ENCODE peak calls at places on chromosomes 2 and 18, in six cellular contexts. S is neural progenitor cell, O is GM12878, Y is PC-3, Q is IMR-90, G is SK-N-SH. N is an unnamed sample.

GRCh38 chr2:189791338-189792042 is 7.2 kb downstream of the PMS1 start:
- DNase-seq in S (no peak), O (no peak), Y (no peak), Q (no peak), G (no peak), N (no peak)

GRCh38 chr18:7464245-7464966 is 102.7 kb upstream of the PTPRM start:
- DNase-seq in S (no peak), O (no peak), Y (peak; percentile 7), Q (no peak), G (no peak), N (no peak)

GRCh38 chr2:190468814-190469569 is 60.8 kb downstream of the MFSD6 start:
- DNase-seq in S (no peak), O (no peak), Y (peak; percentile 98), Q (peak; percentile 99), G (peak; percentile 67), N (peak; percentile 97)

GRCh38 chr2:33395660-33396249 is 80.7 kb upstream of the RASGRP3 start:
- DNase-seq in S (peak; percentile 23), O (no peak), Y (peak; percentile 77), Q (peak; percentile 59), G (peak; percentile 50), N (peak; percentile 64)

GRCh38 chr18:62264984-62265383 is 60.1 kb upstream of the TNFRSF11A start:
- DNase-seq in S (no peak), O (no peak), Y (no peak), Q (no peak), G (no peak), N (no peak)

GRCh38 chr18:44744206-44745180 is 63.8 kb downstream of the SETBP1 start:
- DNase-seq in S (peak; percentile 90), O (no peak), Y (no peak), Q (no peak), G (peak; percentile 84), N (no peak)

GRCh38 chr2:149562304-149562703 is 25.3 kb downstream of the MMADHC start:
- DNase-seq in S (no peak), O (no peak), Y (peak; percentile 80), Q (peak; percentile 59), G (peak; percentile 3), N (peak; percentile 67)

GRCh38 chr18:74512321-74513053 is 16.3 kb downstream of the CNDP2 start:
- DNase-seq in S (no peak), O (no peak), Y (no peak), Q (no peak), G (no peak), N (no peak)

GRCh38 chr2:20509766-20510490 is 63.1 kb downstream of the RHOB start:
- DNase-seq in S (peak; percentile 87), O (no peak), Y (no peak), Q (peak; percentile 49), G (no peak), N (peak; percentile 53)

GRCh38 chr2:157185828-157186227 is 71.7 kb upstream of the GALNT5 start:
- DNase-seq in S (no peak), O (no peak), Y (peak; percentile 40), Q (peak; percentile 74), G (no peak), N (peak; percentile 48)

GRCh38 chr2:8754056-8754790 is 72.4 kb downstream of the ID2 start:
- DNase-seq in S (no peak), O (no peak), Y (no peak), Q (peak; percentile 17), G (peak; percentile 55), N (peak; percentile 45)

GRCh38 chr18:28767201-28767600 is 590.3 kb upstream of the CDH2 start:
- DNase-seq in S (no peak), O (no peak), Y (no peak), Q (peak; percentile 28), G (no peak), N (peak; percentile 48)

GRCh38 chr2:770776-771175 is 93.6 kb upstream of the TMEM18 start:
- DNase-seq in S (no peak), O (no peak), Y (no peak), Q (no peak), G (no peak), N (no peak)

GRCh38 chr18:70454705-70455322 is 166.0 kb downstream of the SOCS6 start:
- DNase-seq in S (peak; percentile 71), O (no peak), Y (peak; percentile 81), Q (peak; percentile 79), G (peak; percentile 55), N (peak; percentile 85)

GRCh38 chr2:44269831-44270230 is 5.4 kb upstream of the SLC3A1 start:
- DNase-seq in S (no peak), O (no peak), Y (no peak), Q (no peak), G (no peak), N (no peak)

GRCh38 chr2:12441750-12442626 is 274.7 kb upstream of the TRIB2 start:
- DNase-seq in S (peak; percentile 32), O (no peak), Y (no peak), Q (no peak), G (no peak), N (no peak)

GRCh38 chr18:58363767-58364540 is 264.9 kb downstream of the ALPK2 start:
- DNase-seq in S (no peak), O (no peak), Y (peak; percentile 64), Q (peak; percentile 70), G (no peak), N (peak; percentile 86)

GRCh38 chr2:65678779-65679394 is 246.5 kb upstream of the SPRED2 start:
- DNase-seq in S (no peak), O (no peak), Y (no peak), Q (no peak), G (no peak), N (no peak)

GRCh38 chr18:392926-393325 is 107.6 kb downstream of the COLEC12 start:
- DNase-seq in S (no peak), O (no peak), Y (no peak), Q (no peak), G (no peak), N (no peak)

GRCh38 chr2:168573128-168573903 is 117.2 kb downstream of the CERS6 start:
- DNase-seq in S (no peak), O (no peak), Y (peak; percentile 17), Q (peak; percentile 34), G (no peak), N (peak; percentile 76)

GRCh38 chr2:216307496-216307895 is 64.8 kb downstream of the MARCHF4 start:
- DNase-seq in S (no peak), O (no peak), Y (no peak), Q (no peak), G (no peak), N (no peak)

GRCh38 chr2:17590342-17590911 is 49.9 kb downstream of the VSNL1 start:
- DNase-seq in S (no peak), O (no peak), Y (no peak), Q (no peak), G (no peak), N (no peak)

GRCh38 chr2:199697469-199697868 is 153.5 kb downstream of the FTCDNL1 start:
- DNase-seq in S (no peak), O (no peak), Y (no peak), Q (no peak), G (no peak), N (no peak)

GRCh38 chr2:55365303-55365702 is 54.4 kb downstream of the CCDC88A start:
- DNase-seq in S (no peak), O (no peak), Y (no peak), Q (peak; percentile 0), G (no peak), N (no peak)

GRCh38 chr2:29456429-29456828 is 341.2 kb downstream of the CLIP4 start:
- DNase-seq in S (no peak), O (no peak), Y (no peak), Q (no peak), G (no peak), N (no peak)

GRCh38 chr2:44429034-44429433 is 67.3 kb downstream of the CAMKMT start:
- DNase-seq in S (no peak), O (no peak), Y (peak; percentile 66), Q (peak; percentile 54), G (no peak), N (peak; percentile 2)

GRCh38 chr18:24600076-24600654 is 139.7 kb downstream of the HRH4 start:
- DNase-seq in S (peak; percentile 83), O (no peak), Y (peak; percentile 69), Q (peak; percentile 75), G (peak; percentile 56), N (peak; percentile 81)

GRCh38 chr18:24656571-24656971 is 196.1 kb downstream of the HRH4 start:
- DNase-seq in S (no peak), O (no peak), Y (peak; percentile 56), Q (peak; percentile 94), G (no peak), N (peak; percentile 72)

GRCh38 chr2:238146884-238147544 is 8.5 kb downstream of the KLHL30 start:
- DNase-seq in S (no peak), O (no peak), Y (no peak), Q (no peak), G (no peak), N (no peak)

GRCh38 chr2:179569834-179570233 is 291.6 kb downstream of the ZNF385B start:
- DNase-seq in S (no peak), O (no peak), Y (peak; percentile 68), Q (peak; percentile 69), G (no peak), N (peak; percentile 78)
- H3K27ac ChIP-seq in S (no peak overlapping the region), O (no peak overlapping the region), Y (no peak overlapping the region), Q (no peak overlapping the region), G (no peak overlapping the region), N (no peak overlapping the region)

DNA sequence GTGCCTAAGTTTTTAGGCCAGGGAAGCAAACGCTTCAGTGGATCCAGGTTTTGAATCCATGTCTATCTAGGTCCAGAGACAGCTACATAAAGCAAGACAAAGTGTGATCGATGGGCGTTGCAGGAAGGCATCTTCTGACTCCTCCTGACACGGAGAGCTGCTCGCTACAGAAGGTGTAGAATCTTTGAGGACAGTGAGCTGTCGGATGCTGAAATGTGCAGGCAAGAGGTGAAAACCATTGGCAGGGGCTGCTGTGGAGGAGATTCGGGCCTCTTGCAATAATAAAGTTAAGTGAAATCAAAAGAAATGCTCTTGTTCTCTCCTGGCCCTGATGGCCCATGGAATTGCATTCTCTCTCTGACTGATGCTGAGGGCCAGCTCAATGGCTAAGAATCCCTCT is 336.2 kb downstream of the CYRIA start:
- DNase-seq in S (peak; percentile 6), O (no peak), Y (no peak), Q (no peak), G (no peak), N (no peak)
- H3K4me2 ChIP-seq in S (peak overlapping the region; percentile 58), O (no peak overlapping the region), Y (no peak overlapping the region), Q (no peak overlapping the region), G (no peak overlapping the region), N (no peak overlapping the region)

DNA sequence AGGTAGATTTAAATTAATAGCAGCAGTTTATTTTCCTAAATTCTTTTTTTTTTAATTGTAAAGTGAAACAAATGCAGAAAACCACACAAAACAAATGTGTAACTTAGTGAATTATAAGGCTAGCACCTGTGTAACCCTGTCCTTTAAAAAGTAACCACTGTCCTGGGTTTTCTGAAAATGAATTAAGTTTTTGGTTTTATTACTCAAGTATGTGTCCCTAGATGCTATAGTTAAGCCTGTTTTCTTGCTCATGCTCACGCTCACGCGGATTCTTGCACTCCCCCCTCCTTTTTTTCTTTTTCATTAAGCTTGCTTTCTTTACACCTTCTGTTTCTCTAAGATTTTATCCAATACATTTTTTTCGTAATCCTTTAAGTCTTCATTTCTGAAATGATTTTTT is 207.7 kb upstream of the STON1 start:
- DNase-seq in S (no peak), O (no peak), Y (no peak), Q (no peak), G (no peak), N (no peak)
- H3K4me3 ChIP-seq in S (no peak overlapping the region), O (no peak overlapping the region), Y (no peak overlapping the region), Q (no peak overlapping the region), G (no peak overlapping the region), N (no peak overlapping the region)

DNA sequence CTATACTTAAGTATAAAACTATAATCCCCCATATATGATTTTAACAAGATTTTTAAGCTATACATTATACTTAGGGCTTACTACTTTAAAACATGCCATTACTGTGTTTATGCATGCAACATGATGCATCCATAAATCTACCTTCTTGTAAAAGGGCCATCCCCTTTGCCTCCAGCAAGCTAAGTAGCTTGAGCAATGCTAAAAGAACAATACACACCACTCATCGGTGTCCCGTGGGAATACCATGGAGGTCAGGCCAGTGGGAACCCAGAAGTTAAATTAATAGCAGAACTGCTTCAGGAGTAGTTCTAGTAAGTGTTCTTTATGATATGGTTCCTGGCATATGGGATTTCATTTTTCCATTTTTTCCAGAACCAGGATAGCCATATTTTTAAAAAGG is 37.8 kb downstream of the SH3RF3 start:
- DNase-seq in S (no peak), O (no peak), Y (no peak), Q (peak; percentile 62), G (no peak), N (peak; percentile 94)
- H3K27ac ChIP-seq in S (no peak overlapping the region), O (no peak overlapping the region), Y (peak overlapping the region; percentile 3), Q (peak overlapping the region; percentile 82), G (peak overlapping the region; percentile 90), N (peak overlapping the region; percentile 85)